ENCODE peak calls at places on chromosomes 13 and 19, in seven cellular contexts. Y, Z, T, O, B, N and W are unnamed samples.

GRCh38 chr19:35261356-35262100 is 7.2 kb upstream of the USF2 start:
- DNase-seq in B (no peak), O (no peak), T (no peak), Y (no peak), Z (no peak), N (peak), W (no peak)

GRCh38 chr13:98410591-98410990 is 166.3 kb downstream of the STK24 start:
- DNase-seq in B (no peak), T (no peak), O (no peak), Y (no peak), N (no peak), Z (no peak), W (no peak)

GRCh38 chr13:26051231-26052135 is at the start of gene SHISA2:
- DNase-seq in N (peak), B (no peak), T (peak), O (peak), Z (peak), Y (peak), W (no peak)

GRCh38 chr19:19145281-19145999 is 7.2 kb upstream of the TMEM161A start:
- DNase-seq in Y (no peak), N (no peak), Z (no peak), B (no peak), O (no peak), T (no peak), W (no peak)

GRCh38 chr19:38727306-38727867 is 16.9 kb downstream of the CAPN12 start:
- DNase-seq in B (no peak), O (no peak), N (no peak), Y (peak), Z (no peak), T (no peak), W (no peak)

GRCh38 chr19:32866061-32866460 is 3.5 kb downstream of the SLC7A9 start:
- DNase-seq in B (no peak), Y (no peak), O (no peak), N (no peak), Z (no peak), T (no peak), W (no peak)

GRCh38 chr19:37979547-37980082 is 72.6 kb downstream of the SIPA1L3 start:
- DNase-seq in N (peak), B (no peak), Y (no peak), T (no peak), O (no peak), Z (no peak), W (no peak)

GRCh38 chr13:40653558-40654318 is 12.7 kb downstream of the FOXO1 start:
- DNase-seq in T (peak), N (no peak), B (no peak), O (no peak), Y (no peak), Z (no peak), W (no peak)

GRCh38 chr19:29535432-29535831 is 9.6 kb downstream of the VSTM2B start:
- DNase-seq in Y (no peak), B (no peak), T (no peak), Z (no peak), N (no peak), O (no peak), W (no peak)

GRCh38 chr19:39704181-39705044 is at the start of gene LGALS14:
- DNase-seq in O (no peak), Z (no peak), T (no peak), B (no peak), N (no peak), Y (no peak), W (no peak)

GRCh38 chr13:67238277-67238859 is 8.2 kb upstream of the PCDH9 start:
- DNase-seq in B (no peak), O (peak), Y (no peak), T (peak), Z (peak), N (no peak), W (no peak)

DNA sequence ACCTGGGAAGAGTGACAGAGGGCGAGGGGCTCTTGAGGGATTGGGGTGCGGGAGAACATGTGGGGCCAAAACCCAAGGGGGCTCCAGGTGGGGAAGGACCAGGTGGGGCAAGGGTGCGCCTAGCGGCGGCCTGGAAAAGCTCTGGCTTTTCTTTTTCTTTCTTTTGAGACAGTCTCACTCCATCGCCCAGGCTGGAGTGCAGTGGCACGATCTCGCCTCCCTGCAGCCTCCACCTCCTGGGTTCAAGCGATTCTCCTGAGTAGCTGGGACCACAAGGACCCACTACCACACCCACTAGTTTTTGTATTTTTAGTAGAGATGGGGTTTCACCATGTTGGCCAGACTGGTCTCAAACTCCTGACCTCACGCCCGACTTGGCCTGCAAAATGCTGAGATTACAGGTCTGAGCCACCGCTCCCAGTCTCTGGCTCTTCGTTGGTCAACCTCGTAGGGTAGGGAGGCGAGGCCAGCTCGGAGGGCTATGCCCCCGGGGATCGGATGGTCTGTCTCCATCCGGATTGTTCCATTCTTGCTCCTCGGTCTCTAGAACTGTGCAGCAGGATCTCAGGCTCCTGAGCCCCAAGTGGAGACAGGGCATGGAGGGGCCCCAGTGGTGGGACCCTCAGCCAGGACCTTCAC is 3.7 kb downstream of the GADD45B start:
- DNase-seq in T (no peak), Y (no peak), B (no peak), Z (no peak), O (no peak), N (peak), W (no peak)
- TF ChIP-seq CTCF in T (no peak), Y (no peak), B (no peak), Z (peak), O (no peak), N (no peak), W (no peak)

DNA sequence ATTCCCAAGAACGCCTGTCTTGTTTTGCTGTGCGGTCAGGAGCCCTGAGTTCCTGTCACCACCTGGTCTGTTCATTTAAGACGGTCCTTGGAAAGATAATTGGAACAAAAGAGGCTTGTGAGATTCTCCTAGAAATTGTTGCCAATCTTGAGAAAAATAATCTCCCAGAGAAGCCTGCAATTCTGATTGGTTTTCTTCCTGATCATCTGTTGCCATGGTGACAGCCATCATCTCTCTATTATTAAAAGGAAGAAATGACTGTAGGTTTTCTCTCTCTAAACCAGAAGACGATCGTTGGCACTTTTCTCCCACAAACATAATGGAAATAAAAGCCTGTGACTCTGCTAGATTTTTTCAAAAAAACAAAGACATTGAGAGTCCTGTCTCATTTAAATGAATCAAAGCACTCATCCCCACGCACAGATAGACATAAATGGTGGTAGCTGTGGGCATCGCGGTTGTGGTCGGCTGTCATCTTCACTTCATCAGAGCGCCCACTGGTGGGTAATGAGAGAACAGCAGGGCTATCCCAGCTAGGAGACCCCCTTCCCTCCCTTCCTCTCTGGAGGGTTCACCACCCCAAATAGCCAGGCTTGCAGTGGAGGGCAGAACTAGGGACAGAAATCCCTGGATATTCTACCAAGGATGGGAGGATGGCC is 21.7 kb upstream of the CALM3 start:
- DNase-seq in N (no peak), Y (no peak), Z (no peak), T (peak), O (no peak), B (no peak), W (no peak)
- TF ChIP-seq CTCF in N (no peak), Y (peak), Z (peak), T (peak), O (no peak), B (peak), W (no peak)

DNA sequence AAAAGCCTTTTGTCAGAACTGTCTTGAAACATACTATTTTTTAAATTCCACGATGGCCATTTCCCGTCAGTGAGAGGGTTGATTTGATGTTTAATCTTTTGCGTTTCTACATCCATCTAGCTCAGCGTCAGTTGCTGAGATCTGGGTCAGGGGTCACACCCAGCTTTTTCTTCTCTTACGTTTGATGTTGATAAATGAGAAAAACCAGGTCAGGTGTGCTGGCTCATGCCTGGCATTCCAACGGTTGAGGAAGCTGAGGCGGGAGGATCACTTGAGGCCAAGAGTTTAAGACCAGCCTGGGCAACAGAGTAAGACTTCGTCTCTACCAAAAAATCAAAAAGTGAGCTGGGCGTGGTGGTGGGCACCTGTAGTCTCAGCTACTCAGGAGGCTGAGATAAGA is 168.9 kb downstream of the PTPRS start:
- DNase-seq in N (no peak), Y (no peak), O (no peak), T (peak), B (no peak), Z (no peak), W (no peak)
- TF ChIP-seq CTCF in N (no peak), Y (no peak), O (no peak), T (no peak), B (no peak), Z (no peak), W (no peak)

GRCh38 chr13:57716295-57716694 is 84.8 kb downstream of the PCDH17 start:
- DNase-seq in O (no peak), Z (no peak), N (no peak), B (no peak), Y (no peak), T (no peak), W (no peak)
- TF ChIP-seq CTCF in O (no peak), Z (no peak), N (no peak), B (no peak), Y (no peak), T (no peak), W (no peak)

GRCh38 chr13:43307921-43308433 is 284.6 kb downstream of the DNAJC15 start:
- DNase-seq in Y (peak), B (peak), O (peak), T (peak), Z (peak), N (peak), W (peak)
- TF ChIP-seq CTCF in Y (no peak), B (no peak), O (peak), T (no peak), Z (no peak), N (no peak), W (no peak)

GRCh38 chr19:2232286-2233151 is 3.6 kb downstream of the PLEKHJ1 start:
- DNase-seq in Z (no peak), O (no peak), T (no peak), Y (no peak), N (no peak), B (no peak), W (no peak)
- TF ChIP-seq CTCF in Z (no peak), O (no peak), T (no peak), Y (no peak), N (no peak), B (no peak), W (no peak)

GRCh38 chr13:114249062-114249461 is 14.4 kb downstream of the CDC16 start:
- DNase-seq in T (no peak), Z (no peak), B (no peak), Y (no peak), O (no peak), N (no peak), W (no peak)
- TF ChIP-seq CTCF in T (no peak), Z (no peak), B (no peak), Y (no peak), O (no peak), N (no peak), W (no peak)